ENCODE peak calls at places on chromosome 13, in four cellular contexts. One of them, this sample, is unnamed.
A peak's percentile ranks its signal among the peaks of the same experiment; 100 is the strongest.

GRCh38 chr13:98761126-98761978 is 8.9 kb upstream of the SLC15A1 start:
- DNase-seq in SK-N-SH: no peak
- DNase-seq in K562: no peak
- DNase-seq in GM12878: peak; percentile 11
- DNase-seq in this sample: peak; percentile 34

GRCh38 chr13:96984061-96984508 is 10.2 kb downstream of the OXGR1 start:
- DNase-seq in SK-N-SH: peak; percentile 57
- DNase-seq in GM12878: peak; percentile 9
- DNase-seq in K562: peak; percentile 11
- DNase-seq in this sample: no peak

GRCh38 chr13:113546571-113547247 is 37.8 kb upstream of the TFDP1 start:
- DNase-seq in K562: no peak
- DNase-seq in GM12878: no peak
- DNase-seq in SK-N-SH: no peak
- DNase-seq in this sample: no peak

GRCh38 chr13:91058066-91058465 is 289.4 kb upstream of the MIR17HG start:
- DNase-seq in SK-N-SH: no peak
- DNase-seq in GM12878: no peak
- DNase-seq in K562: no peak
- DNase-seq in this sample: no peak

GRCh38 chr13:36207672-36208071 is 6.7 kb downstream of the SOHLH2 start:
- DNase-seq in K562: no peak
- DNase-seq in GM12878: no peak
- DNase-seq in SK-N-SH: no peak
- DNase-seq in this sample: no peak

GRCh38 chr13:99434258-99434788 is 66.9 kb upstream of the TM9SF2 start:
- DNase-seq in SK-N-SH: no peak
- DNase-seq in K562: peak; percentile 69
- DNase-seq in GM12878: no peak
- DNase-seq in this sample: peak; percentile 17

GRCh38 chr13:110113284-110113764 is 193.6 kb downstream of the COL4A1 start:
- DNase-seq in K562: no peak
- DNase-seq in GM12878: no peak
- DNase-seq in SK-N-SH: no peak
- DNase-seq in this sample: no peak

GRCh38 chr13:37144661-37145060 is 39.2 kb upstream of the CSNK1A1L start:
- DNase-seq in K562: no peak
- DNase-seq in GM12878: no peak
- DNase-seq in SK-N-SH: no peak
- DNase-seq in this sample: no peak

GRCh38 chr13:110036060-110036459 is 249.7 kb upstream of the IRS2 start:
- DNase-seq in GM12878: no peak
- DNase-seq in SK-N-SH: no peak
- DNase-seq in K562: no peak
- DNase-seq in this sample: no peak

GRCh38 chr13:45807520-45808099 is 43.9 kb downstream of the SIAH3 start:
- DNase-seq in GM12878: peak; percentile 8
- DNase-seq in K562: peak; percentile 35
- DNase-seq in SK-N-SH: peak; percentile 65
- DNase-seq in this sample: peak; percentile 60

GRCh38 chr13:110407531-110407930 is 100.4 kb downstream of the COL4A2 start:
- DNase-seq in GM12878: no peak
- DNase-seq in K562: no peak
- DNase-seq in SK-N-SH: no peak
- DNase-seq in this sample: no peak

GRCh38 chr13:95624020-95624419 is 20.5 kb downstream of the DZIP1 start:
- DNase-seq in SK-N-SH: peak; percentile 52
- DNase-seq in GM12878: no peak
- DNase-seq in K562: peak; percentile 27
- DNase-seq in this sample: peak; percentile 29

GRCh38 chr13:38045278-38046048 is 175.9 kb upstream of the TRPC4 start:
- DNase-seq in K562: peak; percentile 21
- DNase-seq in GM12878: no peak
- DNase-seq in SK-N-SH: peak; percentile 10
- DNase-seq in this sample: peak; percentile 2

GRCh38 chr13:108786578-108787100 is 157.2 kb downstream of the MYO16 start:
- DNase-seq in GM12878: no peak
- DNase-seq in SK-N-SH: no peak
- DNase-seq in K562: no peak
- DNase-seq in this sample: no peak

GRCh38 chr13:102724923-102725322 is 30.1 kb upstream of the METTL21C start:
- DNase-seq in SK-N-SH: peak; percentile 29
- DNase-seq in K562: peak; percentile 27
- DNase-seq in GM12878: no peak
- DNase-seq in this sample: peak; percentile 82

GRCh38 chr13:61316647-61317046 is 99.0 kb downstream of the PCDH20 start:
- DNase-seq in K562: no peak
- DNase-seq in SK-N-SH: no peak
- DNase-seq in GM12878: no peak
- DNase-seq in this sample: no peak

GRCh38 chr13:36377822-36378480 is 31.8 kb upstream of the SPART start:
- DNase-seq in SK-N-SH: peak; percentile 22
- DNase-seq in GM12878: no peak
- DNase-seq in K562: no peak
- DNase-seq in this sample: no peak

GRCh38 chr13:94660695-94661324 is 51.5 kb downstream of the SOX21 start:
- DNase-seq in SK-N-SH: peak; percentile 13
- DNase-seq in K562: no peak
- DNase-seq in GM12878: no peak
- DNase-seq in this sample: no peak

GRCh38 chr13:21988624-21989023 is 317.8 kb downstream of the FGF9 start:
- DNase-seq in GM12878: no peak
- DNase-seq in K562: no peak
- DNase-seq in SK-N-SH: no peak
- DNase-seq in this sample: no peak

GRCh38 chr13:36475468-36475867 is 43.2 kb downstream of the CCNA1 start:
- DNase-seq in K562: peak; percentile 7
- DNase-seq in GM12878: no peak
- DNase-seq in SK-N-SH: peak; percentile 9
- DNase-seq in this sample: peak; percentile 33

GRCh38 chr13:99555149-99555548 is 53.9 kb downstream of the TM9SF2 start:
- DNase-seq in K562: no peak
- DNase-seq in SK-N-SH: no peak
- DNase-seq in GM12878: no peak
- DNase-seq in this sample: peak; percentile 72

GRCh38 chr13:51643114-51643881 is 59.0 kb downstream of the WDFY2 start:
- DNase-seq in K562: no peak
- DNase-seq in SK-N-SH: no peak
- DNase-seq in GM12878: no peak
- DNase-seq in this sample: peak; percentile 39

GRCh38 chr13:54676526-54677113 is 1648.0 kb downstream of the OLFM4 start:
- DNase-seq in SK-N-SH: no peak
- DNase-seq in GM12878: no peak
- DNase-seq in K562: no peak
- DNase-seq in this sample: no peak

GRCh38 chr13:24247016-24247415 is 62.4 kb upstream of the C1QTNF9 start:
- DNase-seq in GM12878: no peak
- DNase-seq in K562: no peak
- DNase-seq in SK-N-SH: no peak
- DNase-seq in this sample: no peak

GRCh38 chr13:76330216-76330615 is 556.0 kb downstream of the KCTD12 start:
- DNase-seq in K562: no peak
- DNase-seq in SK-N-SH: no peak
- DNase-seq in GM12878: no peak
- DNase-seq in this sample: no peak

GRCh38 chr13:100338265-100338664 is 249.4 kb downstream of the PCCA start:
- DNase-seq in K562: no peak
- DNase-seq in GM12878: no peak
- DNase-seq in SK-N-SH: no peak
- DNase-seq in this sample: no peak

GRCh38 chr13:31793246-31793645 is 53.9 kb downstream of the RXFP2 start:
- DNase-seq in K562: no peak
- DNase-seq in GM12878: no peak
- DNase-seq in SK-N-SH: no peak
- DNase-seq in this sample: no peak

GRCh38 chr13:24500977-24501376 is 11.6 kb downstream of the PARP4 start:
- DNase-seq in GM12878: no peak
- DNase-seq in SK-N-SH: no peak
- DNase-seq in K562: no peak
- DNase-seq in this sample: no peak

GRCh38 chr13:112032186-112032835 is 34.6 kb upstream of the SOX1 start:
- DNase-seq in SK-N-SH: no peak
- DNase-seq in K562: no peak
- DNase-seq in GM12878: no peak
- DNase-seq in this sample: no peak

GRCh38 chr13:110263906-110264305 is 43.1 kb downstream of the COL4A1 start:
- DNase-seq in K562: no peak
- DNase-seq in SK-N-SH: no peak
- DNase-seq in GM12878: no peak
- DNase-seq in this sample: no peak

GRCh38 chr13:67075239-67075638 is 154.9 kb downstream of the PCDH9 start:
- DNase-seq in SK-N-SH: no peak
- DNase-seq in K562: no peak
- DNase-seq in GM12878: no peak
- DNase-seq in this sample: no peak

GRCh38 chr13:67078062-67078461 is 152.1 kb downstream of the PCDH9 start:
- DNase-seq in GM12878: no peak
- DNase-seq in SK-N-SH: no peak
- DNase-seq in K562: no peak
- DNase-seq in this sample: no peak

GRCh38 chr13:67080351-67080750 is 149.8 kb downstream of the PCDH9 start:
- DNase-seq in GM12878: no peak
- DNase-seq in K562: no peak
- DNase-seq in SK-N-SH: no peak
- DNase-seq in this sample: no peak

GRCh38 chr13:67077132-67077531 is 153.0 kb downstream of the PCDH9 start:
- DNase-seq in K562: no peak
- DNase-seq in GM12878: no peak
- DNase-seq in SK-N-SH: no peak
- DNase-seq in this sample: no peak

GRCh38 chr13:67076378-67076777 is 153.8 kb downstream of the PCDH9 start:
- DNase-seq in SK-N-SH: no peak
- DNase-seq in GM12878: no peak
- DNase-seq in K562: no peak
- DNase-seq in this sample: no peak
- TF ChIP-seq NFIC in SK-N-SH: no peak
- TF ChIP-seq NFIC in GM12878: no peak
- TF ChIP-seq NFIC in K562: no peak
- TF ChIP-seq NFIC in this sample: no peak

GRCh38 chr13:20118268-20119140 is 42.3 kb downstream of the GJA3 start:
- DNase-seq in SK-N-SH: peak; percentile 71
- DNase-seq in GM12878: no peak
- DNase-seq in K562: peak; percentile 72
- DNase-seq in this sample: no peak
- TF ChIP-seq NFIC in SK-N-SH: no peak
- TF ChIP-seq NFIC in GM12878: no peak
- TF ChIP-seq NFIC in K562: peak; percentile 93
- TF ChIP-seq NFIC in this sample: no peak

GRCh38 chr13:93244918-93245280 is 18.3 kb downstream of the GPC6 start:
- DNase-seq in SK-N-SH: no peak
- DNase-seq in K562: no peak
- DNase-seq in GM12878: no peak
- DNase-seq in this sample: no peak

GRCh38 chr13:93246069-93246468 is 19.5 kb downstream of the GPC6 start:
- DNase-seq in SK-N-SH: no peak
- DNase-seq in GM12878: no peak
- DNase-seq in K562: no peak
- DNase-seq in this sample: no peak

GRCh38 chr13:93249259-93249917 is 22.8 kb downstream of the GPC6 start:
- DNase-seq in SK-N-SH: no peak
- DNase-seq in K562: no peak
- DNase-seq in GM12878: no peak
- DNase-seq in this sample: peak; percentile 90

GRCh38 chr13:93249918-93250306 is 23.3 kb downstream of the GPC6 start:
- DNase-seq in SK-N-SH: no peak
- DNase-seq in GM12878: no peak
- DNase-seq in K562: no peak
- DNase-seq in this sample: no peak

GRCh38 chr13:93248627-93249047 is 22.0 kb downstream of the GPC6 start:
- DNase-seq in K562: peak; percentile 55
- DNase-seq in SK-N-SH: peak; percentile 56
- DNase-seq in GM12878: no peak
- DNase-seq in this sample: peak; percentile 92
- TF ChIP-seq NFIC in K562: no peak
- TF ChIP-seq NFIC in SK-N-SH: no peak
- TF ChIP-seq NFIC in GM12878: no peak
- TF ChIP-seq NFIC in this sample: no peak

GRCh38 chr13:40377783-40378182 is 288.7 kb downstream of the FOXO1 start:
- DNase-seq in K562: no peak
- DNase-seq in GM12878: no peak
- DNase-seq in SK-N-SH: no peak
- DNase-seq in this sample: no peak
- TF ChIP-seq NFIC in K562: no peak
- TF ChIP-seq NFIC in GM12878: no peak
- TF ChIP-seq NFIC in SK-N-SH: no peak
- TF ChIP-seq NFIC in this sample: no peak

DNA sequence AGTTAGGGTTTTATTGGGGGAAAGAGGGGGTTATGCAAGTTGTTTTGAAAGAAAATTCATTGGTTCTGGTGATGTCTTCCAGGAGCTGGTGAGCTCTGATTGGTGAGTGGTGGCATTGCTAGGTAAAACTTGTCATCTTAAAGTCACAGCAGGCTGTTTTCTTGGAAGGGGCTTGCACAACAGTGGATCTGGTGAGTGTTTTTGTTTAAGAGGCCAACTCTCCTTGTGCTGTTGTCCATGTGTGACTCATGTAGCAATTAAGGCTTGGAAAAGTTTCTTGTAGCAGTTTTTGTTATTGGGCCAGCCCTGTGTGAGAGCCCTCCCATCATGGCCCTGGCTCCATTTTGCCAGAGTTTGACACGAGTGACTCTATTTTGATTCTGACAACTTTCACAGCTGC is 109.4 kb downstream of the RFC3 start:
- DNase-seq in GM12878: no peak
- DNase-seq in SK-N-SH: no peak
- DNase-seq in K562: no peak
- DNase-seq in this sample: no peak
- TF ChIP-seq NFIC in GM12878: no peak
- TF ChIP-seq NFIC in SK-N-SH: no peak
- TF ChIP-seq NFIC in K562: no peak
- TF ChIP-seq NFIC in this sample: no peak

GRCh38 chr13:83449666-83450395 is 432.4 kb downstream of the SLITRK1 start:
- DNase-seq in GM12878: no peak
- DNase-seq in K562: no peak
- DNase-seq in SK-N-SH: no peak
- DNase-seq in this sample: no peak
- TF ChIP-seq NFIC in GM12878: no peak
- TF ChIP-seq NFIC in K562: no peak
- TF ChIP-seq NFIC in SK-N-SH: no peak
- TF ChIP-seq NFIC in this sample: no peak

This sample was measured in HepG2.